ENCODE peak calls at places on chromosomes 6 and 20, in five cellular contexts. U is foreskin fibroblast, C is epithelial cell of esophagus, J is astrocyte, D is Peyer's patch. A is an unnamed sample.

GRCh38 chr20:17895641-17896246 is 72.8 kb downstream of the SNX5 start:
- DNase-seq in D (peak), U (peak), J (peak), C (peak), A (no peak)

GRCh38 chr6:7532821-7533220 is 8.7 kb upstream of the DSP start:
- DNase-seq in D (no peak), J (no peak), C (peak), U (no peak), A (no peak)

GRCh38 chr20:44701116-44701865 is 13.9 kb upstream of the CCN5 start:
- DNase-seq in U (peak), C (no peak), J (no peak), D (no peak), A (peak)

GRCh38 chr6:6565488-6565887 is 23.0 kb upstream of the LY86 start:
- DNase-seq in J (no peak), U (no peak), C (no peak), D (no peak), A (no peak)

GRCh38 chr6:29976588-29977424 is 34.5 kb downstream of the HLA-A start:
- DNase-seq in C (peak), J (peak), D (peak), U (peak), A (peak)

GRCh38 chr20:46349742-46350056 is 41.4 kb upstream of the CDH22 start:
- DNase-seq in U (no peak), C (no peak), D (no peak), J (no peak), A (no peak)

GRCh38 chr6:161303628-161304340 is 29.9 kb upstream of the AGPAT4 start:
- DNase-seq in C (peak), D (no peak), J (peak), U (peak), A (peak)

GRCh38 chr20:50678213-50678898 is 13.0 kb downstream of the RIPOR3 start:
- DNase-seq in J (peak), U (no peak), C (no peak), D (peak), A (peak)

GRCh38 chr6:43052842-43053544 is 658 bp downstream of the CUL7 start:
- DNase-seq in U (peak), D (no peak), J (peak), C (peak), A (peak)

GRCh38 chr6:75530696-75531095 is 37.1 kb upstream of the FILIP1 start:
- DNase-seq in C (no peak), U (peak), D (no peak), J (peak), A (no peak)

GRCh38 chr20:16526433-16527380 is 46.5 kb downstream of the KIF16B start:
- DNase-seq in J (no peak), D (no peak), U (peak), C (no peak), A (no peak)

GRCh38 chr6:10528170-10528981 is 7.2 kb downstream of the GCNT2 start:
- DNase-seq in C (peak), D (peak), J (peak), U (peak), A (peak)

GRCh38 chr20:50278684-50279531 is 88.3 kb downstream of the CEBPB start:
- DNase-seq in J (no peak), D (peak), U (peak), C (peak), A (peak)

GRCh38 chr6:7561153-7561964 is 19.9 kb downstream of the DSP start:
- DNase-seq in C (peak), J (no peak), D (peak), U (peak), A (peak)

GRCh38 chr6:52610745-52611355 is 34.0 kb upstream of the TRAM2 start:
- DNase-seq in U (peak), D (no peak), J (peak), C (peak), A (peak)

GRCh38 chr6:145332001-145332400 is 403.3 kb downstream of the EPM2A start:
- DNase-seq in U (no peak), C (peak), J (no peak), D (no peak), A (peak)

GRCh38 chr6:17418281-17419188 is 25.1 kb downstream of the CAP2 start:
- DNase-seq in U (peak), D (no peak), J (peak), C (peak), A (peak)

GRCh38 chr6:110484321-110484720 is 7.9 kb upstream of the SLC22A16 start:
- DNase-seq in J (no peak), C (peak), D (no peak), U (peak), A (peak)

GRCh38 chr6:4714961-4715501 is 61.2 kb upstream of the CDYL start:
- DNase-seq in J (no peak), U (no peak), D (no peak), C (peak), A (peak)

GRCh38 chr20:55094353-55094861 is 619.0 kb downstream of the DOK5 start:
- DNase-seq in C (no peak), J (no peak), D (no peak), U (no peak), A (no peak)

GRCh38 chr20:24892931-24893330 is 56.1 kb upstream of the CST7 start:
- DNase-seq in U (no peak), J (no peak), C (no peak), D (no peak), A (no peak)

GRCh38 chr20:53983401-53983800 is 87.0 kb downstream of the BCAS1 start:
- DNase-seq in U (no peak), J (no peak), D (no peak), C (no peak), A (no peak)

GRCh38 chr20:61419010-61419409 is 166.9 kb downstream of the CDH4 start:
- DNase-seq in C (no peak), J (no peak), U (no peak), D (no peak), A (no peak)

GRCh38 chr20:61134286-61135035 is 117.6 kb upstream of the CDH4 start:
- DNase-seq in C (no peak), J (no peak), D (no peak), U (no peak), A (no peak)

GRCh38 chr6:42970859-42971612 is 7.9 kb downstream of the PEX6 start:
- DNase-seq in U (peak), D (no peak), C (peak), J (peak), A (peak)

GRCh38 chr20:23924751-23925150 is 45.2 kb upstream of the CST5 start:
- DNase-seq in J (no peak), C (no peak), U (no peak), D (no peak), A (no peak)

GRCh38 chr20:43572891-43573290 is 14.1 kb downstream of the SGK2 start:
- DNase-seq in C (no peak), J (no peak), U (no peak), D (no peak), A (no peak)

GRCh38 chr20:34643919-34644318 is 33.0 kb downstream of the PIGU start:
- DNase-seq in U (peak), D (no peak), J (peak), C (peak), A (peak)

GRCh38 chr6:52482903-52483670 is 62.9 kb downstream of the EFHC1 start:
- DNase-seq in U (no peak), J (peak), D (no peak), C (peak), A (no peak)

GRCh38 chr6:108168501-108168979 is 2.7 kb downstream of the NR2E1 start:
- DNase-seq in J (peak), U (peak), C (no peak), D (no peak), A (no peak)

GRCh38 chr20:31494131-31494530 is 19.0 kb downstream of the REM1 start:
- DNase-seq in J (no peak), U (peak), D (no peak), C (peak), A (peak)

GRCh38 chr6:114096553-114097172 is 125.7 kb upstream of the HDAC2 start:
- DNase-seq in U (peak), C (peak), D (no peak), J (no peak), A (peak)

GRCh38 chr6:16331328-16332174 is 93.2 kb downstream of the GMPR start:
- DNase-seq in D (peak), J (peak), C (peak), U (peak), A (peak)

GRCh38 chr20:48826883-48827771 is 672 bp downstream of the PREX1 start:
- DNase-seq in J (no peak), C (peak), U (peak), D (peak), A (no peak)

DNA sequence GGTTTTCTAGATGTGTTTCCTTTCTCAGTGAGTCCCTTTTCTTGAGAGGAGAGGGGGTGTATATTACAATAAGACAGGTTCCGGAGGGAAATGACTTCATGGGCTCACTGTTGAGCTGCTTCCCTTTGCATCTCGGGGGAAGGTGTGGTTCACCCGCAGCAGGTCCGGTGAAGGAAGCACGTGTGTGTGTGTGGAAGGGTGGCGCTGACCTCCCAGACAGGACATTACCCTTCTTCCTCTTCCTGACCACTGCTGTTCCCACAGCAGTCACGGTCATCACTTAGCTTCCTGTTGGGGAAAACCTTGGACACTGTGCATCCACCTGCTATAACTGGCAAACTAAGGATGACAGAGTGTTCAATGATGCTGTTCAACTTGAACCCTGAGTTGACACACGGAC is 83.6 kb downstream of the PLEKHG1 start:
- DNase-seq in U (no peak), D (peak), J (no peak), C (no peak), A (no peak)
- TF ChIP-seq CTCF in U (no peak), D (no peak), J (no peak), C (no peak), A (no peak)

GRCh38 chr20:62427172-62428007 is at the start of gene RBBP8NL:
- DNase-seq in U (no peak), D (peak), J (no peak), C (peak), A (no peak)
- TF ChIP-seq CTCF in U (no peak), D (no peak), J (no peak), C (peak), A (no peak)

DNA sequence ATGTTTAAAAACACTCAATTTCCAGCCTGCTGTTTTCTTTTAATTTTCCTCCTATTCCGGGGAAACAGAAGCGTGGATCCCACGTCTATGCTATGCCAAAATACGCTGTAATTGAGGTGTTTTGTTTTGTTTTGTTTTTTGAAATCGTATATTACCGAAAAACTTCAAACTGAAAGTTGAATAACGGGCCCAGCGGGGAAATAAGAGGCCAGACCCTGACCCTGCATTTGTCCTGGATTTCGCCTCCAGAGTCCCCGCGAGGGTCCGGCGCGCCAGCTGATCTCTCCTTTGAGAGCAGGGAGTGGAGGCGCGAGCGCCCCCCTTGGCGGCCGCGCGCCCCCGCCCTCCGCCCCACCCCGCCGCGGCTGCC is 335 bp upstream of the BMP2 start:
- DNase-seq in D (no peak), U (no peak), C (no peak), J (no peak), A (no peak)
- TF ChIP-seq CTCF in D (no peak), U (no peak), C (no peak), J (no peak), A (no peak)

GRCh38 chr6:34572585-34572984 is 16.5 kb upstream of the SPDEF start:
- DNase-seq in D (no peak), C (no peak), U (no peak), J (no peak), A (no peak)

GRCh38 chr6:34576286-34576955 is 20.3 kb upstream of the SPDEF start:
- DNase-seq in C (no peak), U (no peak), D (no peak), J (no peak), A (peak)

GRCh38 chr6:34574647-34575293 is 18.6 kb upstream of the SPDEF start:
- DNase-seq in J (no peak), C (no peak), U (no peak), D (no peak), A (no peak)

GRCh38 chr6:34573567-34574183 is 17.5 kb upstream of the SPDEF start:
- DNase-seq in C (no peak), J (no peak), U (no peak), D (no peak), A (no peak)

GRCh38 chr6:34575326-34575725 is 19.2 kb upstream of the SPDEF start:
- DNase-seq in J (no peak), D (no peak), C (no peak), U (no peak), A (no peak)
- TF ChIP-seq CTCF in J (no peak), D (no peak), C (no peak), U (no peak), A (no peak)

GRCh38 chr6:156776470-156776840 is 723 bp upstream of the ARID1B start:
- DNase-seq in U (peak), C (peak), D (no peak), J (no peak), A (peak)
- TF ChIP-seq CTCF in U (no peak), C (no peak), D (peak), J (no peak), A (no peak)

A was measured in MCF 10A.